ENCODE peak calls at places on chromosomes 11 and 22, in eight cellular contexts. W is mesendoderm; U is CD8-positive, alpha-beta memory T cell; M is GM23248; O is sigmoid colon; K is neuronal stem cell; N is lower lobe of right lung; E is upper lobe of right lung. J is an unnamed sample. For H3K4me1, the result is how much of the 10 kb centered on the place peaks cover.

GRCh38 chr11:68226421-68226820 is 13.3 kb upstream of the KMT5B start:
- DNase-seq in W (no peak), U (no peak), M (no peak), O (no peak), K (no peak), N (no peak), E (no peak), J (no peak)

GRCh38 chr11:77515483-77515882 is 41.6 kb upstream of the PAK1 start:
- DNase-seq in W (no peak), U (no peak), M (no peak), O (no peak), K (no peak), N (no peak), E (no peak), J (peak)

GRCh38 chr11:271316-271715 is 6.9 kb upstream of the NLRP6 start:
- DNase-seq in W (no peak), U (no peak), M (no peak), O (no peak), K (no peak), N (no peak), E (peak), J (no peak)

GRCh38 chr11:12377824-12378593 is 638 bp downstream of the PARVA start:
- DNase-seq in W (peak), U (no peak), M (peak), O (peak), K (peak), N (peak), E (peak), J (peak)

GRCh38 chr11:79081441-79082124 is 359.2 kb downstream of the TENM4 start:
- DNase-seq in W (no peak), U (no peak), M (peak), O (no peak), K (no peak), N (no peak), E (no peak), J (no peak)

GRCh38 chr22:43862882-43863202 is 529 bp upstream of the SULT4A1 start:
- DNase-seq in W (no peak), U (no peak), M (no peak), O (no peak), K (no peak), N (no peak), E (no peak), J (no peak)

GRCh38 chr11:62057069-62057468 is 66.7 kb upstream of the INCENP start:
- DNase-seq in W (no peak), U (no peak), M (no peak), O (no peak), K (no peak), N (no peak), E (no peak), J (no peak)

GRCh38 chr22:42397332-42398246 is 34.6 kb downstream of the NFAM1 start:
- DNase-seq in W (no peak), U (no peak), M (no peak), O (peak), K (no peak), N (peak), E (no peak), J (no peak)

GRCh38 chr22:26564181-26564580 is 25.8 kb downstream of the TPST2 start:
- DNase-seq in W (no peak), U (no peak), M (no peak), O (no peak), K (no peak), N (no peak), E (no peak), J (no peak)

GRCh38 chr11:26522912-26523610 is 49.0 kb downstream of the MUC15 start:
- DNase-seq in W (peak), U (no peak), M (peak), O (no peak), K (no peak), N (no peak), E (no peak), J (peak)

GRCh38 chr22:21043856-21044535 is 1.8 kb upstream of the LRRC74B start:
- DNase-seq in W (no peak), U (no peak), M (no peak), O (no peak), K (no peak), N (peak), E (peak), J (no peak)

GRCh38 chr22:49503321-49503720 is 324.4 kb downstream of the BRD1 start:
- DNase-seq in W (no peak), U (no peak), M (no peak), O (no peak), K (no peak), N (no peak), E (no peak), J (no peak)

GRCh38 chr11:62433141-62433543 is 14.3 kb downstream of the SCGB1A1 start:
- DNase-seq in W (no peak), U (no peak), M (no peak), O (no peak), K (no peak), N (no peak), E (no peak), J (no peak)

GRCh38 chr22:50008151-50009040 is 4.2 kb downstream of the IL17REL start:
- DNase-seq in W (no peak), U (no peak), M (no peak), O (no peak), K (no peak), N (peak), E (peak), J (no peak)

GRCh38 chr11:95908826-95909225 is 15.1 kb downstream of the MTMR2 start:
- DNase-seq in W (no peak), U (no peak), M (peak), O (no peak), K (no peak), N (no peak), E (no peak), J (no peak)

GRCh38 chr22:22521631-22522030 is 1.6 kb upstream of the ZNF280A start:
- DNase-seq in W (no peak), U (no peak), M (no peak), O (no peak), K (no peak), N (no peak), E (no peak), J (no peak)

GRCh38 chr22:18031670-18032454 is 7.5 kb upstream of the MICAL3 start:
- DNase-seq in W (peak), U (no peak), M (peak), O (peak), K (no peak), N (no peak), E (no peak), J (no peak)

GRCh38 chr11:107567739-107568335 is 2.3 kb upstream of the ALKBH8 start:
- DNase-seq in W (no peak), U (no peak), M (no peak), O (no peak), K (no peak), N (no peak), E (no peak), J (no peak)

GRCh38 chr22:50118557-50119168 is 28.9 kb downstream of the MOV10L1 start:
- DNase-seq in W (peak), U (no peak), M (peak), O (peak), K (no peak), N (no peak), E (no peak), J (peak)

GRCh38 chr11:48107188-48107704 is 109.4 kb upstream of the OR4B1 start:
- DNase-seq in W (no peak), U (no peak), M (peak), O (no peak), K (no peak), N (no peak), E (no peak), J (no peak)

GRCh38 chr11:124863137-124863825 is 2.0 kb upstream of the ROBO3 start:
- DNase-seq in W (peak), U (no peak), M (peak), O (peak), K (no peak), N (peak), E (peak), J (no peak)

GRCh38 chr22:49971232-49972162 is 10.9 kb downstream of the PIM3 start:
- DNase-seq in W (no peak), U (no peak), M (peak), O (peak), K (no peak), N (peak), E (peak), J (peak)

GRCh38 chr11:72985645-72986044 is 156.5 kb downstream of the FCHSD2 start:
- DNase-seq in W (peak), U (no peak), M (no peak), O (no peak), K (no peak), N (no peak), E (no peak), J (no peak)

GRCh38 chr11:44774131-44774530 is 47.4 kb downstream of the TSPAN18 start:
- DNase-seq in W (peak), U (no peak), M (no peak), O (peak), K (no peak), N (no peak), E (no peak), J (peak)
- H3K4me1 ChIP-seq in W (under half), U (under half), M (under half), O (half or more), K (under half), N (under half), E (under half), J (under half)

GRCh38 chr11:15911377-15912044 is 444.8 kb downstream of the SOX6 start:
- DNase-seq in W (no peak), U (no peak), M (no peak), O (no peak), K (no peak), N (peak), E (peak), J (peak)
- H3K4me1 ChIP-seq in W (under half), U (under half), M (under half), O (under half), K (under half), N (under half), E (under half), J (under half)

GRCh38 chr22:39940757-39941305 is 19.4 kb upstream of the TMA7B start:
- DNase-seq in W (peak), U (peak), M (no peak), O (no peak), K (no peak), N (no peak), E (no peak), J (no peak)
- H3K4me1 ChIP-seq in W (under half), U (half or more), M (under half), O (under half), K (under half), N (under half), E (under half), J (under half)

GRCh38 chr22:40176921-40177737 is 596 bp upstream of the TNRC6B start:
- DNase-seq in W (peak), U (peak), M (peak), O (no peak), K (no peak), N (no peak), E (no peak), J (peak)
- H3K4me1 ChIP-seq in W (under half), U (under half), M (half or more), O (under half), K (under half), N (under half), E (under half), J (under half)

GRCh38 chr22:29593923-29594322 is 9.5 kb upstream of the NF2 start:
- DNase-seq in W (no peak), U (no peak), M (no peak), O (no peak), K (no peak), N (no peak), E (no peak), J (no peak)

GRCh38 chr22:29600846-29601245 is 2.6 kb upstream of the NF2 start:
- DNase-seq in W (no peak), U (no peak), M (no peak), O (no peak), K (no peak), N (no peak), E (no peak), J (no peak)

GRCh38 chr22:29596408-29596807 is 7.0 kb upstream of the NF2 start:
- DNase-seq in W (no peak), U (no peak), M (no peak), O (no peak), K (no peak), N (no peak), E (no peak), J (no peak)
- H3K4me1 ChIP-seq in W (under half), U (under half), M (under half), O (under half), K (under half), N (under half), E (under half), J (under half)

DNA sequence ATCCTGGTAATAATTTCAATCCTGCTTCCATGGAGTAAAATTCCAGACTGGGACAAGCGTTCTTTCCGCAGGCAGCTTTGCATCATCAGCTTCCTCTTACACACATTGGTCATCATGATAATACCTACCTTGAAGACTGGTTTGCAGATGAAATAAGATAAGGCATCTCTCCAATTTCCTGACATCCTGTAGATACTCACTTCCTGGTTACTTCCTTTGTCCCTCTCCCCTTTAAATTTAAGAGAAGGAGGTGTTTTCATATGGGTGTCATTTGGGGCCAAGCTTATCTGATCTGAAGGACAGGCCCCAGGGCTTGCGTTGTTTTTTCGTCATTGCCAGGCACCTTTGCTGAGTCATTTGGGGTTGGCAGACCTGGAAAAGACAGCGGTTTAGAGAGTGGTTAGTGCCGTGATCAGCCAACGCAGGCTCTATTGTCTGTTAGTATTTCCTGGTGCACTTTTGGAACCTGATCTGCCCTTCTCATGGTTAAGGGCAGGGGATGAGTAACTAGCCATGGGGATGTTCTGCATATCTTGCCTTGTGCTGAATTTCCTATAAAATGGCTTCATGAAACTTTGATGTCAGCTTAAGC is 24.1 kb downstream of the GRAMD1B start:
- DNase-seq in W (peak), U (no peak), M (peak), O (no peak), K (no peak), N (no peak), E (no peak), J (no peak)
- H3K4me1 ChIP-seq in W (under half), U (under half), M (under half), O (under half), K (under half), N (under half), E (under half), J (under half)

GRCh38 chr22:46021577-46021976 is 44.6 kb upstream of the WNT7B start:
- DNase-seq in W (no peak), U (no peak), M (no peak), O (peak), K (no peak), N (peak), E (peak), J (peak)

GRCh38 chr22:46025225-46025972 is 48.4 kb upstream of the WNT7B start:
- DNase-seq in W (no peak), U (no peak), M (no peak), O (peak), K (no peak), N (peak), E (peak), J (peak)

GRCh38 chr22:46022881-46023512 is 46.0 kb upstream of the WNT7B start:
- DNase-seq in W (no peak), U (no peak), M (no peak), O (peak), K (no peak), N (peak), E (no peak), J (no peak)

GRCh38 chr22:46024136-46024840 is 47.3 kb upstream of the WNT7B start:
- DNase-seq in W (no peak), U (no peak), M (no peak), O (peak), K (no peak), N (peak), E (no peak), J (no peak)

DNA sequence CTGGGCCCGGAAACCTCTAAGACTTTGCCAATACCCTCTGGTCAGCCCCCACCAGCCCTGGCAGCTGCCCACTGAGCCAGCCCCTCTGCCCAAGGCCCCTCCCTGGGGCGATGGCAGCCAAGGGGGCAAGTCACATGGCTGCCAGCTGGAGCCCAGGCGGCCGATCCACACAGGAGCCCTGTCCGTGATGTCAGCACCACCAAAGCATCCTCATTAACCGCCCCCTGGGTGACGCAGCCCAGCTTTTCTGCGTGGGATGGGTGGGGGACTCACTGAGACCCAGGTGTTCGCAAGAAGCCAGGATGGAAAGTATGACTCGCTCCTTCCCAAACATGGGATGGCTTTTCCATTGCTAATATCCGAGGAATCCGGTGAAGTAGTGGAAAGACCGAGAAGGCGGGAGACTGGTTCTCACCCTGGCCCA is 46.6 kb upstream of the WNT7B start:
- DNase-seq in W (peak), U (no peak), M (peak), O (peak), K (no peak), N (peak), E (peak), J (peak)
- H3K4me1 ChIP-seq in W (under half), U (under half), M (under half), O (under half), K (under half), N (under half), E (under half), J (under half)

DNA sequence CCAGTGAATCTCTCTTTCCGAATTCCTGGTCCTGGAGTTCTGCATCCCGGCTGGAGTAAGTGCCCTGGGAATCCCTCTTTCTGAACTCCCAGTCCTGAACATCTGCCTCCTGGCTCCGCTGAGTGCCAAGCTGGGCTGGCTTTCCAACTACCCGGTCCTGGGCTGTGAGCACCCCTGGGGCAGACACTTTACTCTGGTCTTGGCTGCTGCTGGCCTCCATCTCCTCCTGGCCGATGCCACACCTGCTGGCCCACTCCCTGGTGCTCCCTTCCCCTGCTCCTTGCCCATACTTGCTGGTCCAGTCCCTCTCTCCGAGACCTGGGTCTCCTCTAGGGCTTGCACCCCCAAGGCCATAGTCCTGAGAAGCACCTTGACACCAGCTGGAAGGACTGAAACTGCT is 14.7 kb downstream of the TNKS1BP1 start:
- DNase-seq in W (no peak), U (no peak), M (no peak), O (no peak), K (no peak), N (no peak), E (peak), J (no peak)
- H3K4me1 ChIP-seq in W (under half), U (under half), M (under half), O (half or more), K (under half), N (half or more), E (half or more), J (under half)